ENCODE peak calls at places on chromosome 12, in five cellular contexts. H, E, S, R and I are unnamed samples.

GRCh38 chr12:85626031-85626781 is 210.0 kb downstream of the RASSF9 start:
- DNase-seq in H (no peak), E (no peak), S (no peak), R (no peak), I (no peak)

GRCh38 chr12:101172316-101172715 is 37.7 kb downstream of the SLC5A8 start:
- DNase-seq in H (no peak), E (peak; percentile 16), S (no peak), R (no peak), I (no peak)

GRCh38 chr12:117093431-117093830 is 5.8 kb downstream of the TESC start:
- DNase-seq in H (no peak), E (no peak), S (no peak), R (no peak), I (no peak)

GRCh38 chr12:125983094-125983783 is 918.0 kb downstream of the AACS start:
- DNase-seq in H (peak; percentile 81), E (peak; percentile 65), S (peak; percentile 53), R (peak; percentile 5), I (peak; percentile 86)

GRCh38 chr12:43551971-43552559 is at the start of gene ADAMTS20:
- DNase-seq in H (peak; percentile 73), E (no peak), S (no peak), R (no peak), I (peak; percentile 77)

GRCh38 chr12:31016057-31016456 is 57.6 kb upstream of the DDX11 start:
- DNase-seq in H (no peak), E (no peak), S (no peak), R (no peak), I (no peak)

GRCh38 chr12:21459474-21459873 is 22.0 kb downstream of the PYROXD1 start:
- DNase-seq in H (no peak), E (no peak), S (no peak), R (no peak), I (no peak)

GRCh38 chr12:117718141-117718540 is 250.6 kb downstream of the KSR2 start:
- DNase-seq in H (no peak), E (no peak), S (no peak), R (no peak), I (no peak)

GRCh38 chr12:113173081-113173698 is 12.1 kb downstream of the DDX54 start:
- DNase-seq in H (no peak), E (no peak), S (no peak), R (no peak), I (no peak)

GRCh38 chr12:9064815-9065606 is 50.7 kb downstream of the A2M start:
- DNase-seq in H (peak; percentile 94), E (peak; percentile 93), S (peak; percentile 94), R (peak; percentile 60), I (peak; percentile 8)

GRCh38 chr12:107356266-107356936 is 263.1 kb upstream of the CRY1 start:
- DNase-seq in H (no peak), E (no peak), S (no peak), R (no peak), I (no peak)

GRCh38 chr12:100493371-100494012 is 19.8 kb downstream of the NR1H4 start:
- DNase-seq in H (no peak), E (no peak), S (no peak), R (no peak), I (no peak)

DNA sequence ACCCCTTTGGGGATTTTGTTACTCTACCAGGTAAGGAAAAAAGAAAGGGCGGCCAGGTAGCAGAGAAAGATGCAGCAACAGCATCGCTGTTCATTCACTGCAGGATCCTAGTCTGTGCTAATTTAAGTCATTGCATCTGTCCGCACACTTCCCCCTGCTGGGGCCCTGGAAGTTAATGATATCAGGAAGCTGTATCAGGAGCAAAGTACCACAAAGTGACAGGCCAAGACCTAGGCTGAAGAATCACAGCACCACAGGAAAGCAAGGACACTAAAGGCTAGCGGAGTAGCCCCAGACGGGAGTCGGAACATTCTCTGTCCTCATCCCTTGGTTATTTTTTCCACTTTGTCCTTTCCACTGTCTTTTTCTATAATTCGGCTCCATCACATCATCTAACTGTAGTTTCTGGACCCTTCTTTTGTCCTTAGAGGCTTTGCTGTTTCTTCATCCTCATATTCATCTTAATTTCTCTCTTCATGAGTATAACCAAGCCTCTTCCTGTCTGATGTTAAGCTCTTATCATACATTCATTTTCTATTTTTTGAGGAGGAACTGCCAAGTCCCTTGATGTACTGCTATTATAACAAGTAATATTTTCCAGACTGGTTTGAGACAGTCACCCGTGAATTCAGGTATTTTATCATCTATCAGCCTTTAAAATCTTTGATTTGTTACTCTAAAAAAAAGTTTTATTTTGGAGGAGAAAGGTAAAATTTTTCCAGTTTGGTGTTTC is 28.4 kb downstream of the DUSP16 start:
- DNase-seq in H (no peak), E (peak; percentile 58), S (no peak), R (no peak), I (no peak)
- TF ChIP-seq CTCF in H (no peak), E (no peak), S (no peak), R (no peak), I (no peak)

GRCh38 chr12:12889701-12890100 is 1.7 kb upstream of the GPRC5A start:
- DNase-seq in H (no peak), E (no peak), S (no peak), R (no peak), I (no peak)

GRCh38 chr12:12891646-12892355 is 439 bp downstream of the GPRC5A start:
- DNase-seq in H (no peak), E (no peak), S (no peak), R (no peak), I (no peak)

GRCh38 chr12:12890492-12890814 is 909 bp upstream of the GPRC5A start:
- DNase-seq in H (no peak), E (no peak), S (no peak), R (peak; percentile 48), I (no peak)

GRCh38 chr12:12892670-12893290 is 1.4 kb downstream of the GPRC5A start:
- DNase-seq in H (no peak), E (peak; percentile 51), S (peak; percentile 77), R (no peak), I (no peak)

GRCh38 chr12:12890815-12891645 is at the start of gene GPRC5A:
- DNase-seq in H (peak; percentile 54), E (peak; percentile 93), S (peak; percentile 90), R (peak; percentile 90), I (peak; percentile 16)
- TF ChIP-seq CTCF in H (peak; percentile 29), E (peak; percentile 36), S (peak; percentile 6), R (peak; percentile 40), I (no peak)

GRCh38 chr12:51519755-51520154 is 71.3 kb upstream of the SCN8A start:
- DNase-seq in H (no peak), E (no peak), S (no peak), R (no peak), I (no peak)

GRCh38 chr12:51522696-51523095 is 68.3 kb upstream of the SCN8A start:
- DNase-seq in H (no peak), E (peak; percentile 32), S (no peak), R (no peak), I (no peak)

GRCh38 chr12:51517800-51518199 is 73.2 kb upstream of the SCN8A start:
- DNase-seq in H (no peak), E (no peak), S (no peak), R (no peak), I (no peak)

GRCh38 chr12:51521554-51522276 is 69.3 kb upstream of the SCN8A start:
- DNase-seq in H (no peak), E (no peak), S (no peak), R (no peak), I (no peak)

DNA sequence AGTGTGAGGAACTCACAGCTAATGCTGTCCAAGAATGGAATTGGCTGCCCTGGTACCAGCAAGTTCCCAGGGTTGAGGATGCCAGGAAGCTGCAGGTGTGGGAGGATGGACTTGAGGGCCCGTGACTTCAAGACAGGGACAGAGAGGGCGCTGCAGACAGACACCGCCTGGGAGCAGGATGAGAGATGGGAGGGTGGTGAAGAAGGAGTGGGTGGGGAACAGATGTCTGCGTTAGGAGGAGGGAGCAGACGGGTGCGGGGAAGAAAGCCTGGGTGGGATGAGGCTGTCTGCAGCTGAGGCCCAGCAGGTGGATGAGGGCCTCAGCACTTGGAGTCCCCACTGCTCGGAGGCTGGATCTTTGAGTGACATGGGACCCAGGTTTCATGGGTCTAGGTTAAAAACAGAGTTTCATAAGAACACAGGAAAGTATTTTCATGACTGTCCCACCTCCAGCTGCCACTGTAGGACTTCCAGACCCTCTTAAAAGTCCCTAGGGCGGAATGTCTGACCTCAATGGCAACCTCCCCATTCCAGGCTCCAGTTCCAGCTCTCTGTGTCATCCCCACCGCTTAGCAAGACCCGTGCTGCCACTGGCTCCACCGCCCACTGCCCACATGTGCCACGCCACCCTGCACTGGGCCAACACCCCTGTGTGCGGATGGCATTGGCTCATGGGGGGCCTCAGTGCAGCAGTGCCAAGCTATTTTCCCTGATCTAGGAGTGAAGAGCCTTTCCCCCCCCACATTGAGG is 70.3 kb upstream of the SCN8A start:
- DNase-seq in H (no peak), E (no peak), S (no peak), R (no peak), I (no peak)
- TF ChIP-seq CTCF in H (no peak), E (no peak), S (no peak), R (no peak), I (no peak)

GRCh38 chr12:109462868-109463692 is 14.0 kb downstream of the KCTD10 start:
- DNase-seq in H (no peak), E (no peak), S (peak; percentile 78), R (no peak), I (peak; percentile 21)
- TF ChIP-seq CTCF in H (no peak), E (no peak), S (no peak), R (no peak), I (no peak)

GRCh38 chr12:105774037-105774436 is 364.7 kb downstream of the NUAK1 start:
- DNase-seq in H (no peak), E (no peak), S (no peak), R (no peak), I (no peak)
- TF ChIP-seq CTCF in H (no peak), E (no peak), S (no peak), R (no peak), I (no peak)